ENCODE peak calls at places on chromosomes 13 and 19, in nine cellular contexts. N is DMS 273 treated with DMSO at 0.1 percent for 48 hours; V is lung microvascular endothelial cell; J is astrocyte of the cerebellum; S is activated naive CD8-positive, alpha-beta T cell treated with anti-CD3 and anti-CD28 coated beads, Interleukin-2, amount 50 U/mL, for 16 hours; A is activated effector memory CD4-positive, alpha-beta T cell treated with Interleukin-2 at 50 U/mL for 16 hours; G is brain pericyte; W is stimulated activated CD4-positive, alpha-beta T cell treated with anti-CD3 and anti-CD28 coated beads, Interleukin-15, amount 100 ng/mL, for 24 hours; R is T1000. X is an unnamed sample.

GRCh38 chr13:107025991-107026390 is 458.1 kb upstream of the ARGLU1 start:
- DNase-seq in N (no peak), S (no peak), R (no peak), J (no peak), A (no peak), V (peak; percentile 41), G (no peak), W (no peak), X (no peak)

GRCh38 chr19:6218497-6219146 is 61.2 kb downstream of the MLLT1 start:
- DNase-seq in S (peak; percentile 74), J (peak; percentile 60), G (no peak), V (peak; percentile 83), W (peak; percentile 87), A (peak; percentile 64), N (peak; percentile 59), R (peak; percentile 47), X (peak; percentile 90)

GRCh38 chr19:811511-812048 is 10.2 kb downstream of the PLPPR3 start:
- DNase-seq in J (no peak), N (no peak), G (no peak), S (no peak), V (no peak), W (no peak), R (no peak), A (no peak), X (peak; percentile 30)

GRCh38 chr13:26707122-26708006 is 53.2 kb downstream of the GPR12 start:
- DNase-seq in J (peak; percentile 9), A (no peak), W (peak; percentile 39), N (no peak), V (peak; percentile 58), R (no peak), G (no peak), S (no peak), X (peak; percentile 66)

GRCh38 chr19:14366529-14366928 is 14.7 kb upstream of the ADGRE5 start:
- DNase-seq in G (peak; percentile 41), R (no peak), W (peak; percentile 86), A (peak; percentile 82), N (peak; percentile 51), V (peak; percentile 69), J (peak; percentile 49), S (peak; percentile 77), X (peak; percentile 97)

GRCh38 chr19:7366701-7367420 is 18.1 kb downstream of the ARHGEF18 start:
- DNase-seq in W (peak; percentile 49), N (no peak), G (no peak), R (no peak), J (no peak), S (no peak), V (peak; percentile 43), A (no peak), X (peak; percentile 83)

GRCh38 chr13:46094478-46094877 is 10.4 kb downstream of the CPB2 start:
- DNase-seq in N (no peak), S (no peak), W (no peak), V (no peak), R (no peak), G (no peak), J (no peak), A (no peak), X (no peak)

GRCh38 chr13:110305949-110306339 is 1.0 kb downstream of the COL4A1 start:
- DNase-seq in R (no peak), V (peak; percentile 51), A (no peak), J (no peak), G (no peak), W (no peak), S (no peak), N (no peak), X (no peak)

GRCh38 chr19:18590273-18591272 is 2.0 kb downstream of the REX1BD start:
- DNase-seq in G (no peak), N (no peak), W (peak; percentile 50), S (no peak), A (no peak), J (peak; percentile 74), V (no peak), R (peak; percentile 64), X (peak; percentile 35)

GRCh38 chr19:47778954-47779351 is 450 bp downstream of the SELENOW start:
- DNase-seq in N (no peak), R (no peak), W (peak; percentile 23), V (peak; percentile 23), S (no peak), A (no peak), G (no peak), J (no peak), X (no peak)

GRCh38 chr13:52061587-52061986 is 37.1 kb downstream of the UTP14C start:
- DNase-seq in R (no peak), S (no peak), J (no peak), G (no peak), W (no peak), V (peak; percentile 58), A (no peak), N (no peak), X (no peak)

GRCh38 chr19:2546128-2547032 is 70.5 kb downstream of the GADD45B start:
- DNase-seq in V (peak; percentile 76), J (no peak), S (no peak), R (no peak), A (no peak), W (no peak), N (no peak), G (no peak), X (no peak)

X was measured in NAMALWA.